ENCODE peak calls at places on chromosomes 3 and 15, in eight cellular contexts. M is HTR-8/SVneo, V is endothelial cell, K is esophagus squamous epithelium, S is T-cell, D is naive B cell, N is ELF-1, O is neural crest cell. Q is an unnamed sample.

GRCh38 chr15:31235298-31236183 is 91.1 kb upstream of the KLF13 start:
- DNase-seq in S (no peak), D (no peak), N (no peak), O (no peak), V (no peak), M (no peak), K (no peak), Q (no peak)

GRCh38 chr15:45638641-45639040 is 3.8 kb downstream of the SQOR start:
- DNase-seq in M (no peak), S (no peak), K (no peak), D (no peak), N (no peak), V (no peak), O (no peak), Q (no peak)

GRCh38 chr3:130834476-130834875 is 59.4 kb upstream of the ATP2C1 start:
- DNase-seq in V (no peak), S (no peak), O (no peak), K (no peak), D (no peak), N (no peak), M (no peak), Q (no peak)

GRCh38 chr15:69491051-69491505 is 38.5 kb downstream of the RPLP1 start:
- DNase-seq in D (no peak), N (no peak), V (no peak), S (no peak), O (no peak), M (no peak), K (no peak), Q (no peak)

GRCh38 chr3:178475062-178475461 is 61.2 kb upstream of the KCNMB2 start:
- DNase-seq in K (no peak), O (no peak), N (peak), D (no peak), M (no peak), S (no peak), V (no peak), Q (no peak)

GRCh38 chr3:20822251-20822650 is 636.2 kb upstream of the SGO1 start:
- DNase-seq in D (no peak), O (no peak), S (no peak), K (no peak), N (no peak), M (no peak), V (no peak), Q (no peak)

GRCh38 chr3:26622634-26623408 is at the start of gene LRRC3B:
- DNase-seq in S (no peak), V (peak), O (peak), K (no peak), N (peak), M (no peak), D (no peak), Q (no peak)

GRCh38 chr3:36480916-36481648 is 100.8 kb downstream of the STAC start:
- DNase-seq in S (no peak), D (no peak), K (no peak), M (no peak), O (no peak), V (no peak), N (no peak), Q (no peak)

GRCh38 chr15:98896002-98896721 is 111.4 kb downstream of the PGPEP1L start:
- DNase-seq in N (peak), O (no peak), D (no peak), M (no peak), V (no peak), S (no peak), K (no peak), Q (no peak)

GRCh38 chr15:69497076-69497475 is 44.5 kb downstream of the RPLP1 start:
- DNase-seq in N (no peak), K (no peak), S (no peak), D (no peak), M (no peak), O (no peak), V (no peak), Q (no peak)

GRCh38 chr3:167691366-167691765 is 37.6 kb upstream of the WDR49 start:
- DNase-seq in V (no peak), M (no peak), S (no peak), K (no peak), N (no peak), O (no peak), D (peak), Q (no peak)

GRCh38 chr15:53716909-53717878 is 42.3 kb downstream of the WDR72 start:
- DNase-seq in M (no peak), D (no peak), V (no peak), K (no peak), O (no peak), N (no peak), S (no peak), Q (peak)

GRCh38 chr3:53162672-53163458 is 1.9 kb downstream of the PRKCD start:
- DNase-seq in N (no peak), D (peak), M (no peak), V (no peak), S (peak), K (peak), O (no peak), Q (no peak)

GRCh38 chr3:159892171-159892791 is 96.4 kb upstream of the IL12A start:
- DNase-seq in S (no peak), O (no peak), K (no peak), M (no peak), D (no peak), V (no peak), N (no peak), Q (no peak)

GRCh38 chr15:92930061-92930460 is 29.9 kb downstream of the CHD2 start:
- DNase-seq in D (no peak), N (no peak), O (no peak), M (no peak), V (no peak), S (no peak), K (no peak), Q (no peak)

GRCh38 chr3:71226565-71227281 is 356.8 kb downstream of the FOXP1 start:
- DNase-seq in V (no peak), M (no peak), D (peak), S (peak), O (no peak), N (no peak), K (no peak), Q (no peak)

GRCh38 chr3:44845528-44846520 is 15.9 kb upstream of the TMEM42 start:
- DNase-seq in N (peak), O (no peak), S (no peak), D (no peak), V (no peak), K (no peak), M (no peak), Q (peak)

Q was measured in skeletal muscle cell.